ENCODE peak calls at places on chromosomes 5 and 9, in four cellular contexts. One of them, this sample, is unnamed.

GRCh38 chr5:72559866-72560766 is 52.9 kb upstream of the ZNF366 start:
- DNase-seq in GM12878: no peak
- DNase-seq in K562: peak
- DNase-seq in HepG2: no peak
- DNase-seq in this sample: no peak

GRCh38 chr9:4686112-4686511 is 6.7 kb downstream of the CDC37L1 start:
- DNase-seq in HepG2: no peak
- DNase-seq in GM12878: no peak
- DNase-seq in K562: peak
- DNase-seq in this sample: no peak

GRCh38 chr5:119131530-119132313 is 60.8 kb downstream of the DMXL1 start:
- DNase-seq in GM12878: no peak
- DNase-seq in K562: no peak
- DNase-seq in HepG2: no peak
- DNase-seq in this sample: no peak

GRCh38 chr5:72541501-72542235 is 34.5 kb upstream of the ZNF366 start:
- DNase-seq in GM12878: no peak
- DNase-seq in HepG2: no peak
- DNase-seq in K562: peak
- DNase-seq in this sample: peak

GRCh38 chr9:2093920-2094597 is 78.9 kb downstream of the SMARCA2 start:
- DNase-seq in GM12878: no peak
- DNase-seq in HepG2: no peak
- DNase-seq in K562: no peak
- DNase-seq in this sample: no peak

GRCh38 chr9:108083796-108084352 is 594.3 kb upstream of the KLF4 start:
- DNase-seq in HepG2: no peak
- DNase-seq in K562: no peak
- DNase-seq in GM12878: no peak
- DNase-seq in this sample: no peak

GRCh38 chr5:139808481-139809330 is 13.1 kb downstream of the PSD2 start:
- DNase-seq in GM12878: no peak
- DNase-seq in HepG2: no peak
- DNase-seq in K562: peak
- DNase-seq in this sample: no peak

GRCh38 chr5:36384845-36385244 is 83.1 kb upstream of the RANBP3L start:
- DNase-seq in HepG2: no peak
- DNase-seq in K562: no peak
- DNase-seq in GM12878: no peak
- DNase-seq in this sample: no peak

GRCh38 chr9:105405514-105406131 is 42.2 kb upstream of the FSD1L start:
- DNase-seq in GM12878: peak
- DNase-seq in K562: no peak
- DNase-seq in HepG2: no peak
- DNase-seq in this sample: no peak

GRCh38 chr5:34410411-34411139 is 245.6 kb upstream of the RAI14 start:
- DNase-seq in HepG2: no peak
- DNase-seq in K562: no peak
- DNase-seq in GM12878: no peak
- DNase-seq in this sample: no peak

GRCh38 chr5:69217154-69217731 is 17.4 kb upstream of the CDK7 start:
- DNase-seq in GM12878: peak
- DNase-seq in K562: peak
- DNase-seq in HepG2: no peak
- DNase-seq in this sample: peak

GRCh38 chr5:19498852-19499251 is 489.1 kb downstream of the CDH18 start:
- DNase-seq in K562: no peak
- DNase-seq in GM12878: no peak
- DNase-seq in HepG2: no peak
- DNase-seq in this sample: no peak

GRCh38 chr5:113574417-113574816 is 60.9 kb downstream of the YTHDC2 start:
- DNase-seq in GM12878: no peak
- DNase-seq in HepG2: no peak
- DNase-seq in K562: peak
- DNase-seq in this sample: no peak

GRCh38 chr5:63025679-63026078 is 447.1 kb downstream of the LRRC70 start:
- DNase-seq in GM12878: no peak
- DNase-seq in K562: no peak
- DNase-seq in HepG2: no peak
- DNase-seq in this sample: no peak

GRCh38 chr9:89883401-89884341 is 278.9 kb downstream of the GADD45G start:
- DNase-seq in GM12878: no peak
- DNase-seq in HepG2: no peak
- DNase-seq in K562: no peak
- DNase-seq in this sample: no peak

GRCh38 chr5:29169851-29170250 is 2023.6 kb upstream of the CDH6 start:
- DNase-seq in GM12878: no peak
- DNase-seq in K562: no peak
- DNase-seq in HepG2: no peak
- DNase-seq in this sample: no peak

GRCh38 chr5:177025139-177025538 is 2.6 kb downstream of the ZNF346 start:
- DNase-seq in GM12878: no peak
- DNase-seq in HepG2: no peak
- DNase-seq in K562: peak
- DNase-seq in this sample: no peak

GRCh38 chr5:3303777-3304176 is 291.9 kb upstream of the IRX1 start:
- DNase-seq in HepG2: no peak
- DNase-seq in K562: no peak
- DNase-seq in GM12878: no peak
- DNase-seq in this sample: no peak

GRCh38 chr5:59800375-59800893 is 93.1 kb downstream of the PDE4D start:
- DNase-seq in HepG2: no peak
- DNase-seq in K562: no peak
- DNase-seq in GM12878: no peak
- DNase-seq in this sample: no peak

GRCh38 chr9:97559111-97559514 is 57.6 kb downstream of the TMOD1 start:
- DNase-seq in GM12878: peak
- DNase-seq in K562: no peak
- DNase-seq in HepG2: no peak
- DNase-seq in this sample: no peak

GRCh38 chr5:96626956-96627355 is 35.2 kb upstream of the CAST start:
- DNase-seq in GM12878: no peak
- DNase-seq in K562: no peak
- DNase-seq in HepG2: peak
- DNase-seq in this sample: no peak

GRCh38 chr5:148956632-148957385 is 106.1 kb downstream of the SH3TC2 start:
- DNase-seq in K562: no peak
- DNase-seq in GM12878: no peak
- DNase-seq in HepG2: no peak
- DNase-seq in this sample: no peak

GRCh38 chr9:103625161-103625804 is 468.8 kb upstream of the SMC2 start:
- DNase-seq in HepG2: no peak
- DNase-seq in K562: no peak
- DNase-seq in GM12878: no peak
- DNase-seq in this sample: no peak

DNA sequence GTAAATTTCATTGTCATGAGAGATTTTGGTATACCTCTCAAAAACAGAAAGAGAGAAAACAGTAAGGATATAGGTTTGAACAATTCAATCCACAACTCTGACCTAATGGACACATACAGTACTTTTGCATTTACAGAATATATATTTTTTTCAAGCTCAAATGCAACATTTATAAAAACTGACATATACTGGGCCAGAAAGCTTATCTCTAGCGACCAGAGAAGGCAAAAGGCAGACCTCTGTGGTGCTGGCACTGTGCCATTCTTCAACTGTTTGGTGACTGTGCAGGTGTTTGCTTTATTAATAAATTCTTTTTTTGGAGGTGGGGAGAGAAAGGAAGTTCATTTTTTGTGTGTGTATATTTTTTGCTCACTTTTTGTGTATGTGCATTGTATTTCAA is 6.0 kb upstream of the PLAC8L1 start:
- DNase-seq in HepG2: no peak
- DNase-seq in GM12878: no peak
- DNase-seq in K562: peak
- DNase-seq in this sample: no peak
- TF ChIP-seq FOXM1 in HepG2: no peak
- TF ChIP-seq FOXM1 in GM12878: no peak
- TF ChIP-seq FOXM1 in K562: peak
- TF ChIP-seq FOXM1 in this sample: no peak

GRCh38 chr5:39570418-39571027 is 145.7 kb upstream of the DAB2 start:
- DNase-seq in GM12878: no peak
- DNase-seq in K562: peak
- DNase-seq in HepG2: peak
- DNase-seq in this sample: peak
- TF ChIP-seq CHD2 in GM12878: no peak
- TF ChIP-seq CHD2 in K562: no peak
- TF ChIP-seq CHD2 in HepG2: no peak
- TF ChIP-seq CHD2 in this sample: no peak

DNA sequence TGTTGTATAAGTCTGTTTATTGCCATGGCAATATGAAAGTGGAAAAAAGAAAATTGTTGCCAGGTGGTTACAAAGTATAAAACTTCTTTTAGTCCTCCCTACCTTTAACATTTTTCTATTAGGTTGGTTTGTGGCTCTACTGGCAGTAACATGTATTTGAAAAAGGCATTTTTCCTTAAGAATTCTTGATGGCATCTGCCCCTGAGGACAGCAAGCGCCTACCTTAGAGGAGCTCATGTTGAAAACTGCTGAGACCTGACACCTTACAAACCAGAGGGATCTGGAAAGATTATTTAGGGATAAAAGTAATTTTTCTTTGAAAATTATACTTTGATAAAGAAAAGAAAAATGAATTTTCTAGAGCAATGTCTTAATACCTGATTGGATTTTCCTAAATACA is 208.1 kb downstream of the CAVIN4 start:
- DNase-seq in HepG2: no peak
- DNase-seq in K562: no peak
- DNase-seq in GM12878: no peak
- DNase-seq in this sample: no peak
- TF ChIP-seq SMC3 in HepG2: no peak
- TF ChIP-seq SMC3 in K562: no peak
- TF ChIP-seq SMC3 in GM12878: no peak
- TF ChIP-seq SMC3 in this sample: no peak

GRCh38 chr5:179908528-179908927 is 831 bp upstream of the TBC1D9B start:
- DNase-seq in K562: peak
- DNase-seq in GM12878: no peak
- DNase-seq in HepG2: peak
- DNase-seq in this sample: peak

GRCh38 chr5:179906294-179906794 is 1.4 kb downstream of the TBC1D9B start:
- DNase-seq in GM12878: no peak
- DNase-seq in K562: no peak
- DNase-seq in HepG2: no peak
- DNase-seq in this sample: no peak

GRCh38 chr5:179907570-179908324 is at the start of gene TBC1D9B:
- DNase-seq in HepG2: peak
- DNase-seq in GM12878: no peak
- DNase-seq in K562: peak
- DNase-seq in this sample: peak

GRCh38 chr5:179905144-179905526 is 2.6 kb downstream of the TBC1D9B start:
- DNase-seq in K562: no peak
- DNase-seq in GM12878: no peak
- DNase-seq in HepG2: no peak
- DNase-seq in this sample: no peak

GRCh38 chr5:179906795-179907569 is 715 bp downstream of the TBC1D9B start:
- DNase-seq in GM12878: no peak
- DNase-seq in K562: peak
- DNase-seq in HepG2: no peak
- DNase-seq in this sample: peak
- TF ChIP-seq FOXM1 in GM12878: no peak
- TF ChIP-seq FOXM1 in K562: no peak
- TF ChIP-seq FOXM1 in HepG2: no peak
- TF ChIP-seq FOXM1 in this sample: no peak

GRCh38 chr5:27315541-27316282 is 277.3 kb upstream of the CDH9 start:
- DNase-seq in K562: no peak
- DNase-seq in GM12878: no peak
- DNase-seq in HepG2: no peak
- DNase-seq in this sample: no peak
- TF ChIP-seq CHD2 in K562: no peak
- TF ChIP-seq CHD2 in GM12878: no peak
- TF ChIP-seq CHD2 in HepG2: no peak
- TF ChIP-seq CHD2 in this sample: no peak